ENCODE peak calls at places on chromosomes 7 and 10, in nine cellular contexts. E is mesothelial cell of epicardium, G is A549, J is PC-3, F is nephron progenitor cell, Y is AG09309, S is ovary, T is neural crest cell, H is neural progenitor cell. V is an unnamed sample.

GRCh38 chr10:95837783-95838182 is 70.0 kb upstream of the CC2D2B start:
- DNase-seq in E (no peak), G (no peak), J (no peak), F (no peak), Y (no peak), S (no peak), T (no peak), H (no peak), V (no peak)

GRCh38 chr10:44733743-44734488 is 177.2 kb upstream of the TMEM72 start:
- DNase-seq in E (no peak), G (peak), J (peak), F (no peak), Y (no peak), S (no peak), T (no peak), H (peak), V (no peak)

GRCh38 chr10:5960070-5960972 is 17.0 kb downstream of the IL15RA start:
- DNase-seq in E (no peak), G (no peak), J (no peak), F (no peak), Y (no peak), S (peak), T (no peak), H (no peak), V (no peak)

GRCh38 chr10:55091691-55092328 is 290.8 kb upstream of the PCDH15 start:
- DNase-seq in E (no peak), G (peak), J (peak), F (peak), Y (no peak), S (no peak), T (no peak), H (peak), V (no peak)

GRCh38 chr10:78581133-78581694 is 487.6 kb upstream of the ZMIZ1 start:
- DNase-seq in E (no peak), G (no peak), J (no peak), F (no peak), Y (no peak), S (no peak), T (no peak), H (no peak), V (no peak)

GRCh38 chr7:108211382-108212201 is 81.4 kb upstream of the LAMB4 start:
- DNase-seq in E (no peak), G (peak), J (peak), F (no peak), Y (no peak), S (no peak), T (no peak), H (no peak), V (no peak)

GRCh38 chr7:87047-87446 is 105.3 kb upstream of the FAM20C start:
- DNase-seq in E (no peak), G (no peak), J (no peak), F (no peak), Y (no peak), S (no peak), T (no peak), H (peak), V (no peak)

GRCh38 chr10:58438340-58438739 is 53.1 kb downstream of the TFAM start:
- DNase-seq in E (no peak), G (no peak), J (peak), F (no peak), Y (peak), S (no peak), T (no peak), H (no peak), V (no peak)

GRCh38 chr7:80428161-80429054 is 83.5 kb downstream of the GNAT3 start:
- DNase-seq in E (no peak), G (peak), J (peak), F (no peak), Y (no peak), S (no peak), T (no peak), H (peak), V (no peak)

DNA sequence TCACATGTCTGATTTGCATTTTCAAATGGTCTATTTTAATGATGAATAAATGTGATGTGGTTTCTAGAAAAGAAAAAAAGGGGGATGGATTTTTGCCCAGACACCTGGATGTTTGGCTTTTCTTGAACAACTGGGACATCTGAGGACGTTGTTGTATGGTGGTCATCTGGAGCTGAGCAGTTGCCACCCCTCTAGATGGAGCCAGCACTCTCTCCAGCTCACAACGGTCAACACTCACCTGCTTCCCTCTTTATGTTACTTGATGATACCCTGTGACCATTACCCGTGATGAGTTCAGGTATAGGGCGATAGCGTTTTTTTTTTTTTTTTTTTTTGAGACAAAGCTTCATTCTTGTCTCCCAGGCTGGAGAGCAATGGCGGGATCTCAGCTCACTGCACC is 30.1 kb upstream of the PAXIP1 start:
- DNase-seq in E (no peak), G (no peak), J (peak), F (no peak), Y (no peak), S (no peak), T (no peak), H (no peak), V (no peak)
- TF ChIP-seq CTCF in E (no peak), G (no peak), J (peak), F (no peak), Y (peak), S (no peak), T (no peak), H (no peak), V (no peak)

DNA sequence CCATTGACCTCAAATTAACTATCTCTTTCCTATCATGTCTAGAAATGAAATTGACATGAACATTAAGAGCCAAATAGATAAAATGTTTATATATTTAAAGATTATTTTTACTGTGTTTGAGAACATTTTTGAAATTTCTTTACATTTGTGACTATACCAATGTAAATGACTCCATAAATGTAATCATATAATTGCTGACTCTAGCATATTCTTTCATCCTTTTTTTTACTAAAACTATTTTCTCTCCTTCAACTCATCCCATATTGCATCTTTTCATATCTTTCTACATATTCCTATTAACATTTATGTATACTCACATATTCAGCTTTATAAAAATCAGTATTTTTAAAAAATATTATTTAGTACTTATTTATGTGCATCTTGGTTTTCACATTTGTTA is 16.9 kb downstream of the TMEM106B start:
- DNase-seq in E (no peak), G (no peak), J (no peak), F (no peak), Y (no peak), S (no peak), T (no peak), H (no peak), V (no peak)
- TF ChIP-seq CTCF in E (no peak), G (no peak), J (no peak), F (no peak), Y (no peak), S (no peak), T (no peak), H (no peak), V (no peak)

GRCh38 chr10:83605783-83606182 is 533.5 kb upstream of the GHITM start:
- DNase-seq in E (no peak), G (no peak), J (no peak), F (no peak), Y (no peak), S (no peak), T (no peak), H (no peak), V (no peak)

GRCh38 chr10:83607959-83608745 is 531.2 kb upstream of the GHITM start:
- DNase-seq in E (no peak), G (no peak), J (no peak), F (no peak), Y (peak), S (no peak), T (no peak), H (no peak), V (no peak)

GRCh38 chr10:83606275-83606674 is 533.0 kb upstream of the GHITM start:
- DNase-seq in E (no peak), G (no peak), J (peak), F (no peak), Y (no peak), S (no peak), T (no peak), H (peak), V (no peak)

DNA sequence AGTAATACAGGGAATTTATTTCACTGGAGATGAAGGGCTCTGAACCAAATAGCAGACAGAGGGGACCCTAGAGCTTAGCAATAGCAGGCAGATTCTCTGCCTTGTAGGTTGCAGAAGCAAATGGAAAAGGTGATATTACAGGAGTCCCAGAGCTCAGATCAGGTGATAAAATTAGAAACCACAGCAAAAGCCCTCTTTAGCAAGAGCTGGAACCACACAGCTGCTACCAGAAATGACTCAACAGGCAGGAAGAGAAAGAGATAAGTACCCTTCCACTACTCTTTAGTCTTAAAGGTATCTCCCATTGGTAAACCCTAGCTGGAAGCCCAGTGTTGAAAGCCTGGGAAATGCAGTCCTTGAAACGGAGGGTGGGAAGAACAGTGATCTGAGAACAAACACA is 535.6 kb upstream of the GHITM start:
- DNase-seq in E (no peak), G (no peak), J (no peak), F (no peak), Y (no peak), S (no peak), T (no peak), H (no peak), V (no peak)
- TF ChIP-seq CTCF in E (no peak), G (no peak), J (no peak), F (no peak), Y (no peak), S (no peak), T (no peak), H (no peak), V (no peak)

GRCh38 chr10:101356132-101356531 is 2.2 kb downstream of the BTRC start:
- DNase-seq in E (no peak), G (no peak), J (no peak), F (no peak), Y (no peak), S (no peak), T (no peak), H (no peak), V (no peak)

GRCh38 chr10:101355307-101355706 is 1.3 kb downstream of the BTRC start:
- DNase-seq in E (no peak), G (no peak), J (no peak), F (no peak), Y (no peak), S (no peak), T (no peak), H (no peak), V (no peak)

GRCh38 chr10:101354584-101355070 is 662 bp downstream of the BTRC start:
- DNase-seq in E (no peak), G (no peak), J (peak), F (no peak), Y (no peak), S (no peak), T (no peak), H (no peak), V (no peak)

GRCh38 chr10:101351477-101351876 is 2.5 kb upstream of the BTRC start:
- DNase-seq in E (no peak), G (no peak), J (no peak), F (no peak), Y (no peak), S (no peak), T (no peak), H (no peak), V (no peak)

GRCh38 chr10:101353692-101354583 is at the start of gene BTRC:
- DNase-seq in E (peak), G (peak), J (peak), F (peak), Y (peak), S (peak), T (peak), H (peak), V (peak)
- TF ChIP-seq CTCF in E (no peak), G (no peak), J (no peak), F (no peak), Y (no peak), S (no peak), T (peak), H (peak), V (no peak)

DNA sequence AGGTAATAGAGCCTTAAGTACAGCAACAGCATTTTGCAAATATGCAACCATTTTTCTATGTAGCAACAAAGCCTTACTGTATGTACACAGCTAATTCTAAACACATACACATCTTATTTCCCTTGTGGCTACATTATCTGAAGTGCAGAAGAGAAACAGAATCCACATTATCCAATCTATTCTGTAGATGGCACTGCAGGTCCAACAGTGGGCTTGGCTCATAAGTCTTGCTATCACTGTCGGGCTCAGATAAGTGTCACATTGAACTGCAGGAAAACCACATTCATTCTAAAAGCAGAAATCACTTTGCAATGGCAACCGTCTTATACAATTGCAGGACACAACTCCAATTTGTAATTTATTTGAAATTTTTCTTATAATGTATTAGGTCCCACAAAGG is 109.8 kb upstream of the NOBOX start:
- DNase-seq in E (no peak), G (peak), J (peak), F (no peak), Y (no peak), S (no peak), T (no peak), H (peak), V (no peak)
- TF ChIP-seq CTCF in E (no peak), G (peak), J (peak), F (peak), Y (no peak), S (no peak), T (peak), H (peak), V (no peak)

GRCh38 chr7:144027974-144028373 is 20.8 kb upstream of the OR2A5 start:
- DNase-seq in E (no peak), G (no peak), J (peak), F (no peak), Y (no peak), S (no peak), T (no peak), H (no peak), V (no peak)

GRCh38 chr7:144024213-144024612 is 24.1 kb downstream of the OR6B1 start:
- DNase-seq in E (no peak), G (no peak), J (no peak), F (no peak), Y (no peak), S (no peak), T (no peak), H (no peak), V (no peak)

GRCh38 chr7:144026203-144026883 is 22.4 kb upstream of the OR2A5 start:
- DNase-seq in E (no peak), G (no peak), J (no peak), F (no peak), Y (no peak), S (no peak), T (no peak), H (no peak), V (no peak)

GRCh38 chr7:144028547-144028946 is 20.2 kb upstream of the OR2A5 start:
- DNase-seq in E (no peak), G (no peak), J (no peak), F (no peak), Y (no peak), S (no peak), T (no peak), H (no peak), V (no peak)

DNA sequence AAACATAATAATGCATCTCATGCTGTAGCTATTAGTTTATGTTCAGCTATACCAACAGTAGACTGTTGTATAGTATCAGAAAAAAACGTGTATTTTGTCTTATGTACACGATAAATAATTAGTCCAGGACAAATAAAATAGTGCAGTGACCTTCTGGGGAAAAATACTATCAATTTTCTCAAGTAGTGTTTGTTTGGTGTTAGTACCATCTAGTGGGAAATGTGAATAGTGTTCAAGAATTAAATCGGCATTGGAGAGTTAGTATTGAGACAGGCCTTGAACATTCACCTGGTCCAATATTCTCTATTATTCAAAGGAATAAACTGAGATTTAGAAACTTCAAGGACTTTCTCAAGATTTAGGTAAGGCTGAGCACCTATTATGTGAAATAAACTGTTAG is 21.7 kb upstream of the OR2A5 start:
- DNase-seq in E (no peak), G (peak), J (peak), F (no peak), Y (no peak), S (no peak), T (no peak), H (peak), V (no peak)
- TF ChIP-seq CTCF in E (peak), G (peak), J (peak), F (peak), Y (peak), S (peak), T (peak), H (peak), V (no peak)

DNA sequence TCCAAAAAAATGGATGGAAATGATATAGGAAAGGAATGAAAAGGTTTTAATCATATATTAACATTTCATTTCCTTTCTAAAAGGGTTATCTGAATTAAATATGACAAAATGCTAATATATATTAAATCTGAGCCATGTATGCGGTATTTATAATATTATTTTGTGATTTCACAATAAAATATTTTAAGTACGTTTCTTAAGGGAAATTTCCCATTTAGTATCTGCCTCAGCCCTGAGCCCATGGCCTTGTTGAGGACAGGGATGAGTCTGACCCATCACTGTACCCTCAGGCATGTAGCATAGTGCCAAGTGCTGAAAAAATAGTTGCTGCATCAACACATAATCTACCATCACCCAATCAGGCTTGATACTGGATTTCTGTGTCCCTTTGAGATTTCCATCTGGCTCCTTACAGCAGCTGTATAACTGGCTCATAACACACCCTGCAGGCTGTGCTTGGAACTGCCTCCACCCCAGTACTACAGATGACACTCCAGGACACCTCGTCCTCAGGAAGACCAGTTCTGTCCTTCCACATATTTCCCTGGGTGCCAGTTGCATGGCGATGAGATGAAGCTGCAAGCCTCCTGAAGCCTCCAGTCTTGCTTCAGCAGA is 59.4 kb upstream of the ASAH2 start:
- DNase-seq in E (no peak), G (peak), J (peak), F (peak), Y (no peak), S (no peak), T (peak), H (peak), V (no peak)
- TF ChIP-seq CTCF in E (peak), G (peak), J (peak), F (peak), Y (peak), S (no peak), T (peak), H (peak), V (no peak)

GRCh38 chr7:146126767-146127509 is 10.3 kb downstream of the CNTNAP2 start:
- DNase-seq in E (no peak), G (no peak), J (no peak), F (no peak), Y (no peak), S (no peak), T (no peak), H (no peak), V (no peak)

GRCh38 chr7:146131701-146132100 is 15.1 kb downstream of the CNTNAP2 start:
- DNase-seq in E (no peak), G (no peak), J (no peak), F (no peak), Y (no peak), S (no peak), T (no peak), H (no peak), V (no peak)

GRCh38 chr7:146123715-146124114 is 7.1 kb downstream of the CNTNAP2 start:
- DNase-seq in E (no peak), G (no peak), J (no peak), F (no peak), Y (no peak), S (no peak), T (no peak), H (no peak), V (no peak)

GRCh38 chr7:146129997-146130396 is 13.4 kb downstream of the CNTNAP2 start:
- DNase-seq in E (no peak), G (no peak), J (no peak), F (no peak), Y (no peak), S (no peak), T (no peak), H (no peak), V (no peak)

DNA sequence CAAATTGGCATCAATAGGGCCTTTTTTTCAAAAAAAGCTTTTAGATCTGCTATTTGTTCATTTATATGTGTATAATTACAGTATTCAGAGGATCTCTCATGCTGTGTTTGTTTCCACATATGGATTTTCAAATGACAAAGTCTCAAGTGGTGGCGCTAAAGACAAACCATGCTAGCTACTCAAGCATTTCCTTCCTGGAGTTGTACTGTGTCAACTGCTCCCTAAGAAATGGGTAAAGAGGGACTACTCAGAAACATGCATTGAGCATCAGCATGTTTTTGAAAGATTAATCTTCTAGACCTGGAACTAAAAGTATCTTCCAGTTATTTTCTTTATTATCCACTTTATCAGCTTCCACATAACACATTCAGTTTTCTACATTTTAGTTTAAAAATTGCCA is 12.7 kb downstream of the CNTNAP2 start:
- DNase-seq in E (no peak), G (no peak), J (no peak), F (no peak), Y (no peak), S (no peak), T (no peak), H (peak), V (no peak)
- TF ChIP-seq CTCF in E (no peak), G (no peak), J (no peak), F (no peak), Y (no peak), S (no peak), T (no peak), H (peak), V (no peak)

GRCh38 chr10:111323567-111323966 is 246.7 kb downstream of the ADRA2A start:
- DNase-seq in E (no peak), G (peak), J (peak), F (no peak), Y (peak), S (no peak), T (no peak), H (peak), V (no peak)
- TF ChIP-seq CTCF in E (no peak), G (no peak), J (peak), F (no peak), Y (no peak), S (no peak), T (peak), H (peak), V (no peak)